ENCODE peak calls at places on chromosome 1, in ten cellular contexts. B is uterus, X is PC-9, M is Peyer's patch, S is lower lobe of right lung, E is substantia nigra, L is A673, N is left ventricle myocardium inferior, P is neural progenitor cell, Z is AG04450. T is an unnamed sample.

GRCh38 chr1:154453577-154454352 is 48.3 kb upstream of the TDRD10 start:
- DNase-seq in B (no peak), E (no peak), Z (no peak), N (no peak), M (no peak), X (no peak), S (no peak), L (no peak), P (no peak), T (no peak)

GRCh38 chr1:85386068-85386722 is 78.8 kb downstream of the DDAH1 start:
- DNase-seq in P (no peak), B (no peak), Z (no peak), X (no peak), N (no peak), M (no peak), E (no peak), L (no peak), S (no peak), T (no peak)

GRCh38 chr1:155010211-155010918 is 7.8 kb downstream of the ZBTB7B start:
- DNase-seq in X (no peak), S (no peak), N (no peak), Z (no peak), B (no peak), M (peak), E (no peak), P (no peak), L (no peak), T (no peak)

GRCh38 chr1:239603530-239603929 is 217.2 kb downstream of the CHRM3 start:
- DNase-seq in S (no peak), P (no peak), N (no peak), M (no peak), L (no peak), X (no peak), E (no peak), Z (no peak), B (no peak), T (no peak)

GRCh38 chr1:155932487-155932886 is 1.7 kb downstream of the KHDC4 start:
- DNase-seq in M (no peak), Z (no peak), E (no peak), X (peak), P (no peak), B (no peak), S (no peak), L (no peak), N (no peak), T (no peak)

GRCh38 chr1:12580054-12580887 is 37.7 kb downstream of the DHRS3 start:
- DNase-seq in N (no peak), X (no peak), Z (no peak), B (no peak), E (no peak), P (no peak), M (no peak), S (no peak), L (peak), T (peak)

GRCh38 chr1:88514544-88514943 is 169.5 kb upstream of the PKN2 start:
- DNase-seq in X (no peak), P (no peak), M (no peak), S (no peak), E (no peak), L (no peak), B (no peak), N (no peak), Z (no peak), T (no peak)

GRCh38 chr1:101128211-101128727 is 102.7 kb upstream of the DPH5 start:
- DNase-seq in L (no peak), P (no peak), M (no peak), Z (no peak), E (no peak), N (no peak), B (no peak), X (no peak), S (no peak), T (no peak)

GRCh38 chr1:5509664-5510452 is 482.4 kb downstream of the NPHP4 start:
- DNase-seq in S (peak), N (peak), P (peak), M (peak), E (peak), B (no peak), L (peak), Z (no peak), X (no peak), T (peak)

GRCh38 chr1:199009447-199009846 is 370.6 kb downstream of the PTPRC start:
- DNase-seq in Z (no peak), B (no peak), N (no peak), E (peak), L (no peak), P (no peak), M (no peak), X (no peak), S (no peak), T (no peak)

GRCh38 chr1:171794085-171794484 is 12.6 kb downstream of the METTL13 start:
- DNase-seq in N (no peak), X (no peak), B (no peak), M (no peak), Z (no peak), S (no peak), P (no peak), E (no peak), L (no peak), T (no peak)

GRCh38 chr1:2801535-2802291 is at the start of gene TTC34:
- DNase-seq in Z (no peak), E (peak), N (no peak), S (peak), L (peak), B (no peak), M (no peak), P (no peak), X (no peak), T (peak)

GRCh38 chr1:101733340-101733739 is 263.4 kb downstream of the OLFM3 start:
- DNase-seq in Z (no peak), E (no peak), L (no peak), N (no peak), M (no peak), X (no peak), S (no peak), P (peak), B (no peak), T (no peak)

GRCh38 chr1:92482665-92483441 is 3.9 kb downstream of the GFI1 start:
- DNase-seq in X (no peak), Z (no peak), L (peak), S (peak), E (no peak), N (no peak), P (peak), B (no peak), M (peak), T (no peak)

GRCh38 chr1:180231506-180232420 is 1.7 kb downstream of the LHX4 start:
- DNase-seq in B (no peak), Z (no peak), E (no peak), X (peak), L (peak), N (no peak), P (peak), S (no peak), M (peak), T (peak)

GRCh38 chr1:230768903-230769570 is 21.8 kb downstream of the CAPN9 start:
- DNase-seq in S (no peak), E (no peak), L (no peak), N (no peak), Z (peak), B (no peak), X (peak), M (no peak), P (no peak), T (no peak)

GRCh38 chr1:47449702-47450552 is 12.1 kb downstream of the FOXD2 start:
- DNase-seq in B (no peak), X (no peak), M (peak), E (no peak), L (no peak), N (peak), Z (no peak), S (peak), P (peak), T (peak)

GRCh38 chr1:12528021-12528852 is 89.8 kb downstream of the DHRS3 start:
- DNase-seq in Z (no peak), M (peak), S (peak), N (peak), X (peak), B (peak), P (no peak), L (no peak), E (peak), T (peak)

GRCh38 chr1:199157494-199157893 is 518.7 kb downstream of the PTPRC start:
- DNase-seq in X (peak), M (no peak), S (no peak), L (peak), B (no peak), P (no peak), N (no peak), E (peak), Z (no peak), T (no peak)

GRCh38 chr1:86517336-86517735 is 29.5 kb upstream of the CLCA4 start:
- DNase-seq in Z (no peak), P (no peak), B (no peak), E (no peak), X (peak), S (no peak), M (no peak), N (no peak), L (no peak), T (no peak)

GRCh38 chr1:75083848-75084514 is 50.2 kb upstream of the LHX8 start:
- DNase-seq in M (no peak), N (no peak), X (no peak), P (no peak), Z (no peak), S (no peak), E (no peak), B (no peak), L (no peak), T (no peak)

GRCh38 chr1:75087278-75087677 is 46.9 kb upstream of the LHX8 start:
- DNase-seq in B (no peak), L (no peak), X (no peak), Z (no peak), E (no peak), P (no peak), M (no peak), S (no peak), N (no peak), T (no peak)

GRCh38 chr1:75085931-75086330 is 48.3 kb upstream of the LHX8 start:
- DNase-seq in M (no peak), Z (no peak), P (no peak), L (no peak), E (no peak), S (no peak), X (no peak), B (no peak), N (no peak), T (no peak)

GRCh38 chr1:75079535-75080290 is 54.5 kb upstream of the LHX8 start:
- DNase-seq in M (no peak), X (no peak), L (no peak), B (no peak), N (no peak), E (no peak), S (no peak), Z (no peak), P (no peak), T (peak)

GRCh38 chr1:75083223-75083622 is 51.0 kb upstream of the LHX8 start:
- DNase-seq in M (no peak), P (no peak), B (no peak), X (no peak), N (no peak), E (no peak), L (no peak), S (no peak), Z (no peak), T (no peak)
- H3K27ac ChIP-seq in M (no peak), P (no peak), B (no peak), X (no peak), N (no peak), E (no peak), L (no peak), S (no peak), Z (no peak), T (no peak)

GRCh38 chr1:164838786-164839185 is 279.8 kb downstream of the PBX1 start:
- DNase-seq in L (no peak), X (no peak), N (no peak), M (no peak), P (no peak), B (no peak), S (no peak), E (no peak), Z (no peak), T (no peak)
- H3K27ac ChIP-seq in L (no peak), X (no peak), N (no peak), M (no peak), P (no peak), B (peak), S (no peak), E (no peak), Z (no peak), T (no peak)

DNA sequence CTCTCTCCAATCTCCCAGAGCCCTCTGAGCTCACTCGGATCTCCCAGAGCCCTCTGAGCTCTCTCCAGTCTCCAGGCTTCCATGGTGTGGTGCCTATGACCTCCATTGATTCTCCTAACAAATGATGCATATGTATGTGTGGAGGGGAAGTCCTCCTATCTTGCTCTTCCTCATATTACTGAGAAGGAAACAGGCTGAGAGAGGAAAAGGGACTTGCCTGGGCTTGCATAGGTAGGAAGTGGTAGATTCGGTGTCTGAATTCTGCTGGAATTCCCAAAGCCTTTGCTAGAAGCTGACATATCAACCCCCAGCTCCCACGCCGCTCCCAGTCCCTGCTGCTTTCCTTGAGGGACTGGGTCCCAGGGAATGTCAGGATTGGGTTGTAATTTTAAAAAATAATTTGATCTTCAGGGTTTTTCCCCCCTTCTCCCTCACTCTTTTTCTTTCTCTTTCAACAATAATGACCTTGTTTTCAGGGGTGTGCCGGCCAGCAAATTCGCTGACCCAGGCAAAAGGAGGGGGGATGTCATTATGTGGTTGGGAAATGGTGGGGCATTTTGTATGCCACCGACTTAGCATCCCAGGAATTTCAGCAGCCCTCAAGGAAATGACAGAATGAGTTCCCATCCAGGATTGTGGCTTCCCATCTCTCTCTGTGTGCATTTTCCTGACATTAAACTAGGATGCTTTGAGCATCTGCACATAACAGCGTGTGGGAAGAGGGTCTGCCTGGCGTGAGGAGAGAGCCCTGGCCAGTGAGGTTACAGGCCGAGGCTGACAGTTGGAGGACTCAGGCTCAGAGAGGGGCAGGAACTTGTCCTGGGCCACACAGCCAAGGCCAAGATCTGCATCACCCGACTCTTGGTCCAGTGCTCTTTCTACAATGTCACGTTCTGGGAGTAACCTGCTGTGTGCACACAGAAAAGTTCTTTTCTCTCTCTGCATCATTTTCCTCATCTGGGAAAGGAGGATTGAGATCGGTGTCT is 42.5 kb upstream of the RUNX3 start:
- DNase-seq in E (no peak), X (no peak), P (no peak), S (no peak), Z (no peak), L (no peak), M (no peak), N (no peak), B (no peak), T (no peak)
- H3K27ac ChIP-seq in E (no peak), X (no peak), P (no peak), S (no peak), Z (no peak), L (no peak), M (no peak), N (no peak), B (no peak), T (no peak)

GRCh38 chr1:205423248-205423647 is 1.4 kb upstream of the LEMD1 start:
- DNase-seq in B (no peak), N (no peak), E (no peak), X (no peak), Z (no peak), P (no peak), L (no peak), S (no peak), M (no peak), T (no peak)
- H3K27ac ChIP-seq in B (no peak), N (peak), E (no peak), X (no peak), Z (no peak), P (no peak), L (peak), S (no peak), M (no peak), T (no peak)

DNA sequence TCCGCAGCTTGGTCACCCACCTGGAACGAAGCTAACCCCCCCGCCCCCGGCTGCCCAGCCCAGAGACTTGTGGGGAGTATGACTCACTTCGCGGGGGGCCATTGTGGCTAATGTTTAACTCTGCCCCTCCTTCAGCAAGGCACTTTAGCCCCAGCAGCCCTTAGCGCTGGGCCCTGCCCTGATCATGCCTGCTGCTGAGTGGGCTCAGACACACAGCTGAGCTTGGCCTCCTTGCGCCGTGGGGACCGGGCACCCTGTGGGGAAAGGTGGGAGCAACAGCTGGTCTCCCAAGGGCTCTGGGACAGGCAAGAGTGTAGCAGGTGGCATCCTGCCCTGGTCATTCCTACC is 6.3 kb upstream of the LAD1 start:
- DNase-seq in X (no peak), Z (no peak), B (no peak), M (peak), L (no peak), P (no peak), E (no peak), S (peak), N (no peak), T (peak)
- H3K27ac ChIP-seq in X (no peak), Z (no peak), B (no peak), M (peak), L (no peak), P (no peak), E (no peak), S (no peak), N (no peak), T (no peak)

T was measured in SJCRH30.